ENCODE peak calls at places on chromosomes 7 and 10, in seven cellular contexts. H is H1, V is IMR-90, Y is neuronal stem cell, L is mesenchymal stem cell, R is H9, U is mesendoderm. W is an unnamed sample.

GRCh38 chr10:110916554-110917346 is 2.2 kb downstream of the BBIP1 start:
- DNase-seq in V (peak), H (no peak), Y (no peak), R (no peak), U (peak), L (peak), W (peak)

GRCh38 chr7:111357691-111358090 is 204.6 kb downstream of the IMMP2L start:
- DNase-seq in U (no peak), H (no peak), Y (no peak), V (peak), R (no peak), L (peak), W (peak)

GRCh38 chr10:103859161-103860141 is 4.1 kb upstream of the SH3PXD2A start:
- DNase-seq in R (peak), V (peak), L (peak), U (peak), H (peak), Y (peak), W (peak)

GRCh38 chr7:155959894-155960293 is 147.6 kb upstream of the SHH start:
- DNase-seq in R (peak), L (no peak), V (no peak), H (peak), U (no peak), Y (no peak), W (peak)

GRCh38 chr7:33952824-33953223 is 47.5 kb downstream of the BMPER start:
- DNase-seq in L (peak), U (no peak), V (peak), Y (no peak), H (no peak), R (no peak), W (peak)

GRCh38 chr7:120089968-120090367 is 183.0 kb upstream of the KCND2 start:
- DNase-seq in R (peak), V (peak), Y (no peak), H (no peak), U (peak), L (no peak), W (peak)

GRCh38 chr7:150514748-150515222 is at the start of gene GIMAP7:
- DNase-seq in H (no peak), U (no peak), L (no peak), Y (no peak), V (no peak), R (no peak), W (no peak)

GRCh38 chr7:23357190-23358093 is 58.3 kb downstream of the MALSU1 start:
- DNase-seq in R (no peak), H (no peak), L (peak), Y (no peak), V (peak), U (peak), W (peak)

GRCh38 chr7:80127412-80128150 is 7.0 kb upstream of the GNAI1 start:
- DNase-seq in U (peak), V (no peak), H (no peak), R (peak), Y (peak), L (peak), W (no peak)

GRCh38 chr10:4081691-4082111 is 296.7 kb upstream of the KLF6 start:
- DNase-seq in Y (no peak), V (no peak), H (no peak), R (no peak), U (no peak), L (peak), W (peak)

GRCh38 chr10:80157561-80157960 is 25.0 kb downstream of the PLAC9 start:
- DNase-seq in Y (no peak), V (no peak), R (no peak), H (no peak), L (no peak), U (no peak), W (no peak)

GRCh38 chr10:44853148-44853734 is 57.9 kb upstream of the TMEM72 start:
- DNase-seq in U (no peak), L (no peak), R (no peak), V (peak), Y (no peak), H (no peak), W (no peak)

GRCh38 chr10:4650572-4650971 is 175.4 kb upstream of the AKR1E2 start:
- DNase-seq in Y (no peak), U (no peak), L (peak), V (peak), R (no peak), H (no peak), W (no peak)

GRCh38 chr10:124975977-124976514 is 34.1 kb downstream of the ZRANB1 start:
- DNase-seq in L (no peak), H (no peak), R (no peak), V (no peak), Y (no peak), U (no peak), W (no peak)

GRCh38 chr7:47572101-47572460 is 9.8 kb downstream of the TNS3 start:
- DNase-seq in V (no peak), R (no peak), Y (no peak), H (no peak), L (no peak), U (no peak), W (no peak)

GRCh38 chr10:101507241-101507640 is 80.8 kb downstream of the POLL start:
- DNase-seq in V (no peak), Y (no peak), U (no peak), H (no peak), R (no peak), L (no peak), W (no peak)

GRCh38 chr10:2949948-2950354 is 117.4 kb upstream of the PFKP start:
- DNase-seq in U (no peak), L (no peak), V (peak), H (no peak), R (no peak), Y (no peak), W (no peak)

GRCh38 chr7:100093498-100093897 is 4.7 kb downstream of the COPS6 start:
- DNase-seq in H (no peak), U (no peak), V (no peak), L (no peak), R (no peak), Y (no peak), W (no peak)

GRCh38 chr10:4947039-4947634 is 16.1 kb upstream of the AKR1C1 start:
- DNase-seq in H (no peak), Y (no peak), R (no peak), L (peak), V (peak), U (no peak), W (no peak)

GRCh38 chr10:103688451-103688850 is 166.9 kb downstream of the SH3PXD2A start:
- DNase-seq in V (no peak), H (no peak), Y (no peak), U (no peak), L (no peak), R (no peak), W (no peak)

GRCh38 chr10:62413652-62414051 is 39.5 kb downstream of the ZNF365 start:
- DNase-seq in U (no peak), R (no peak), L (no peak), V (no peak), Y (no peak), H (no peak), W (no peak)

GRCh38 chr7:102445674-102446071 is 12.3 kb downstream of the ORAI2 start:
- DNase-seq in H (no peak), Y (no peak), V (no peak), U (no peak), L (no peak), R (no peak), W (no peak)

GRCh38 chr7:129150199-129150996 is 5.9 kb downstream of the TSPAN33 start:
- DNase-seq in R (peak), V (no peak), L (no peak), H (no peak), Y (no peak), U (no peak), W (no peak)

GRCh38 chr7:156009569-156009968 is 197.3 kb upstream of the SHH start:
- DNase-seq in R (no peak), L (no peak), V (no peak), U (no peak), Y (no peak), H (no peak), W (no peak)

GRCh38 chr10:10818082-10818481 is 199.6 kb upstream of the CELF2 start:
- DNase-seq in V (peak), L (peak), U (no peak), Y (no peak), R (no peak), H (no peak), W (no peak)

GRCh38 chr7:2689343-2689847 is 1.4 kb downstream of the AMZ1 start:
- DNase-seq in L (no peak), U (no peak), R (no peak), H (no peak), Y (no peak), V (no peak), W (no peak)
- H3K9ac ChIP-seq in L (no peak), U (no peak), R (no peak), H (no peak), Y (no peak), V (no peak), W (no peak)

DNA sequence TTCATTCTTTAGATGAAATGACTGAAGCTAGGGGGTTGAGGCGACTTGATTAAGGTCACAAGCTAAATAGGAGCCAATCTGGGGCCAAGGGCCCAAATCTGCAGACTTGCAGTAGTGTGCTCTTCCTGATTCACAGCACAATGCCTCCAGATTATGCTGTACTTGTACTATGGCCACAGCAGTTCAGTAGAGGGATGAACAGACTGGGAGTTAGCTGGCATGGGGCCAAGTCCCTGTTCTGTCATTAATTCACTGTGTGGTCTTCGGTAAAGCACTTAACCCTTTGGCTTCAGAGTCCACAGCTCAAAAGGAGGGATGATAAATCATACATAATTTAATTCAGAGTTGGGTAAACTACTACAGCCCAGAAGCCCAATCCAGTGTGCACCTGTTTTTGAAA is 196.8 kb downstream of the XPNPEP1 start:
- DNase-seq in V (no peak), H (no peak), L (no peak), R (no peak), U (no peak), Y (no peak), W (no peak)
- H2BK120ac ChIP-seq in V (no peak), H (no peak), L (no peak), R (no peak), U (no peak), Y (no peak), W (no peak)

GRCh38 chr10:123408660-123409059 is 254.5 kb downstream of the BUB3 start:
- DNase-seq in R (no peak), V (no peak), Y (no peak), L (no peak), U (no peak), H (no peak), W (no peak)

GRCh38 chr10:123402656-123403055 is 248.5 kb downstream of the BUB3 start:
- DNase-seq in R (no peak), V (no peak), L (no peak), U (no peak), Y (no peak), H (no peak), W (no peak)

GRCh38 chr10:123399276-123399839 is 245.2 kb downstream of the BUB3 start:
- DNase-seq in Y (no peak), L (no peak), V (no peak), R (no peak), H (no peak), U (no peak), W (no peak)

GRCh38 chr10:123402021-123402420 is 247.8 kb downstream of the BUB3 start:
- DNase-seq in L (no peak), H (no peak), V (no peak), R (no peak), U (no peak), Y (no peak), W (no peak)

GRCh38 chr10:123404357-123404756 is 250.2 kb downstream of the BUB3 start:
- DNase-seq in R (no peak), H (no peak), U (no peak), L (no peak), Y (no peak), V (no peak), W (no peak)
- H3K9ac ChIP-seq in R (no peak), H (no peak), U (no peak), L (no peak), Y (no peak), V (no peak), W (no peak)

GRCh38 chr7:44402401-44403096 is 77.2 kb upstream of the CAMK2B start:
- DNase-seq in Y (no peak), L (no peak), R (peak), U (no peak), H (no peak), V (no peak), W (peak)
- H2BK120ac ChIP-seq in Y (no peak), L (no peak), R (no peak), U (no peak), H (no peak), V (no peak), W (no peak)

GRCh38 chr10:70297224-70297623 is 13.4 kb upstream of the NPFFR1 start:
- DNase-seq in V (no peak), U (no peak), L (no peak), Y (no peak), R (no peak), H (no peak), W (no peak)
- H3K9ac ChIP-seq in V (no peak), U (no peak), L (peak), Y (no peak), R (no peak), H (no peak), W (no peak)

GRCh38 chr10:29870522-29871044 is 188.8 kb downstream of the JCAD start:
- DNase-seq in Y (no peak), V (no peak), R (no peak), L (no peak), H (no peak), U (no peak), W (no peak)
- H2BK120ac ChIP-seq in Y (no peak), V (no peak), R (no peak), L (no peak), H (no peak), U (no peak), W (no peak)

GRCh38 chr7:132576723-132577089 is 436 bp upstream of the PLXNA4 start:
- DNase-seq in U (no peak), L (no peak), Y (no peak), R (no peak), V (no peak), H (no peak), W (no peak)

GRCh38 chr7:132575987-132576722 is at the start of gene PLXNA4:
- DNase-seq in L (peak), H (peak), R (no peak), V (no peak), U (no peak), Y (no peak), W (no peak)

GRCh38 chr7:132574281-132574680 is 2.0 kb downstream of the PLXNA4 start:
- DNase-seq in Y (no peak), R (no peak), L (no peak), U (no peak), V (no peak), H (no peak), W (no peak)

GRCh38 chr7:132577206-132578049 is 1.2 kb upstream of the PLXNA4 start:
- DNase-seq in V (peak), H (peak), Y (peak), U (peak), L (peak), R (peak), W (no peak)

GRCh38 chr7:132575336-132575986 is 809 bp downstream of the PLXNA4 start:
- DNase-seq in R (peak), H (peak), U (peak), Y (no peak), L (peak), V (peak), W (no peak)
- H3K9ac ChIP-seq in R (no peak), H (no peak), U (no peak), Y (no peak), L (peak), V (no peak), W (no peak)

DNA sequence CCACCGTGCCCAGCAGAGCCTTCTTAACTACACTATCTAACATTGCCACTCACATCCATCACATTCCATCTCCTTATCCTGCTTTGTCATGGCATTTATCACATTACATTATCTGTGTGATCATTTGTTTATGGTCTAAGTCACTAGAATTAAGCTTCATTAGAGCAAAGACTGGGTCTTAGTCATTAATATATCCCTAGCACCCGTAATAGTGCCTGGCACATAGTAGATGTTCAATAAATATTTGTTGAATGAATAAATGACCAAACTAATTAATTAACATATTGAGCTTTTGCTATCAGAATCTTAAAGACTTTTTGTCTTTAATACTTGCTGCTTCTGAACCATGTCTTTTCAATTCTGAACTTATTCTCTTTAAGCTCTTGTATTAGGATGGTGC is 5.9 kb upstream of the COPG2 start:
- DNase-seq in H (no peak), L (no peak), V (no peak), R (no peak), Y (no peak), U (peak), W (no peak)
- H2BK120ac ChIP-seq in H (no peak), L (no peak), V (no peak), R (no peak), Y (no peak), U (no peak), W (no peak)

GRCh38 chr7:261341-262250 is 28.4 kb upstream of the FOXL3 start:
- DNase-seq in L (no peak), V (no peak), R (no peak), H (no peak), U (no peak), Y (no peak), W (no peak)

GRCh38 chr7:259751-260405 is 30.1 kb upstream of the FOXL3 start:
- DNase-seq in Y (no peak), V (no peak), L (no peak), H (no peak), U (no peak), R (no peak), W (no peak)

GRCh38 chr7:264541-265191 is 25.3 kb upstream of the FOXL3 start:
- DNase-seq in Y (no peak), U (no peak), L (no peak), H (no peak), V (no peak), R (no peak), W (no peak)

GRCh38 chr7:260441-261281 is 29.3 kb upstream of the FOXL3 start:
- DNase-seq in Y (no peak), L (no peak), R (no peak), V (no peak), H (no peak), U (no peak), W (no peak)

GRCh38 chr7:262251-262572 is 27.8 kb upstream of the FOXL3 start:
- DNase-seq in H (no peak), R (no peak), Y (no peak), U (no peak), L (no peak), V (no peak), W (no peak)
- H3K9ac ChIP-seq in H (no peak), R (no peak), Y (peak), U (no peak), L (no peak), V (no peak), W (no peak)